ENCODE peak calls at places on chromosome 4, in five cellular contexts. O is A549, S is GM23248, J is MM.1S, Q is fibroblast of lung. X is an unnamed sample. For H3K4me1, the result is how much of the 10 kb centered on the place peaks cover.

GRCh38 chr4:6200922-6201362 is 593 bp upstream of the JAKMIP1 start:
- DNase-seq in S (no peak), J (no peak), Q (no peak), O (no peak), X (no peak)

GRCh38 chr4:41679991-41680390 is 68.5 kb downstream of the PHOX2B start:
- DNase-seq in S (no peak), O (no peak), J (no peak), Q (peak), X (no peak)

GRCh38 chr4:71130827-71131603 is 137.6 kb downstream of the DCK start:
- DNase-seq in O (peak), Q (peak), S (peak), J (no peak), X (no peak)

GRCh38 chr4:176271749-176272148 is 2.7 kb upstream of the ASB5 start:
- DNase-seq in Q (peak), J (no peak), S (peak), O (no peak), X (no peak)

GRCh38 chr4:127549521-127549920 is 83.2 kb upstream of the INTU start:
- DNase-seq in S (peak), O (no peak), J (no peak), Q (peak), X (no peak)

GRCh38 chr4:88646528-88647280 is 50.9 kb downstream of the NAP1L5 start:
- DNase-seq in J (no peak), S (no peak), O (no peak), Q (no peak), X (no peak)

GRCh38 chr4:170011921-170012628 is 14.1 kb downstream of the MFAP3L start:
- DNase-seq in S (no peak), Q (no peak), J (no peak), O (no peak), X (no peak)

GRCh38 chr4:84647307-84647884 is 64.5 kb downstream of the CDS1 start:
- DNase-seq in J (peak), O (no peak), S (peak), Q (no peak), X (no peak)

GRCh38 chr4:7645956-7646355 is 211.2 kb upstream of the PSAPL1 start:
- DNase-seq in J (no peak), S (no peak), O (no peak), Q (no peak), X (no peak)

GRCh38 chr4:39682133-39682532 is 15.8 kb upstream of the UBE2K start:
- DNase-seq in J (peak), Q (no peak), O (no peak), S (no peak), X (no peak)
- H3K4me2 ChIP-seq in J (peak), Q (no peak), O (no peak), S (no peak), X (no peak)

GRCh38 chr4:3205995-3206394 is 43.0 kb upstream of the MSANTD1 start:
- DNase-seq in Q (no peak), S (no peak), J (no peak), O (no peak), X (no peak)

GRCh38 chr4:3200423-3201090 is 48.4 kb upstream of the MSANTD1 start:
- DNase-seq in O (no peak), J (no peak), Q (no peak), S (no peak), X (no peak)

GRCh38 chr4:3201718-3202702 is 46.9 kb upstream of the MSANTD1 start:
- DNase-seq in S (peak), Q (peak), O (no peak), J (no peak), X (no peak)

GRCh38 chr4:3204021-3204431 is 44.9 kb upstream of the MSANTD1 start:
- DNase-seq in O (no peak), S (peak), J (no peak), Q (peak), X (no peak)

GRCh38 chr4:3202836-3203820 is 45.8 kb upstream of the MSANTD1 start:
- DNase-seq in Q (no peak), O (no peak), S (no peak), J (no peak), X (no peak)
- H3K4me1 ChIP-seq in Q (under half), O (under half), S (under half), J (under half), X (under half)

GRCh38 chr4:55554453-55555030 is 7.8 kb upstream of the CLOCK start:
- DNase-seq in O (peak), S (peak), Q (peak), J (peak), X (peak)
- H3K4me2 ChIP-seq in O (no peak), S (peak), Q (peak), J (no peak), X (peak)

GRCh38 chr4:143420227-143420626 is 83.6 kb downstream of the GAB1 start:
- DNase-seq in O (no peak), Q (no peak), J (peak), S (no peak), X (no peak)
- H3K4me1 ChIP-seq in O (under half), Q (under half), J (half or more), S (under half), X (under half)